ENCODE peak calls at places on chromosome 18, in ten cellular contexts. F is endothelial cell of umbilical vein; T is left ventricle myocardium inferior; J is fibroblast of lung; P is CD4-positive, alpha-beta T cell; E is esophagus muscularis mucosa; V is heart right ventricle; W is neural progenitor cell; N is stomach; K is transverse colon. G is an unnamed sample. For H3K9me3, the result is how much of the 10 kb centered on the place peaks cover.

GRCh38 chr18:57523171-57523956 is 63.1 kb downstream of the FECH start:
- DNase-seq in J (no peak), K (no peak), V (no peak), F (no peak), T (no peak), N (no peak), W (no peak), P (no peak), E (no peak), G (no peak)

GRCh38 chr18:12245793-12246135 is 8.4 kb upstream of the CIDEA start:
- DNase-seq in J (no peak), V (no peak), T (no peak), E (no peak), K (no peak), F (no peak), P (no peak), W (no peak), N (no peak), G (no peak)

GRCh38 chr18:49907346-49907929 is 94.1 kb upstream of the ACAA2 start:
- DNase-seq in J (peak), P (no peak), N (no peak), E (no peak), V (no peak), F (no peak), K (no peak), T (no peak), W (no peak), G (no peak)

GRCh38 chr18:59881728-59882685 is 17.8 kb upstream of the PMAIP1 start:
- DNase-seq in N (no peak), P (no peak), E (no peak), W (no peak), T (no peak), J (no peak), V (no peak), K (peak), F (peak), G (peak)

GRCh38 chr18:30730915-30731314 is 311.6 kb downstream of the DSC3 start:
- DNase-seq in T (no peak), K (no peak), E (no peak), P (no peak), N (no peak), V (no peak), F (no peak), W (peak), J (no peak), G (no peak)

GRCh38 chr18:58432050-58432727 is 196.7 kb downstream of the ALPK2 start:
- DNase-seq in J (no peak), E (no peak), T (no peak), F (no peak), N (no peak), K (no peak), P (no peak), V (no peak), W (no peak), G (no peak)

GRCh38 chr18:51639541-51639940 is 442.1 kb upstream of the MEX3C start:
- DNase-seq in F (no peak), J (no peak), T (no peak), V (no peak), N (no peak), W (no peak), K (no peak), P (no peak), E (no peak), G (no peak)

GRCh38 chr18:55387139-55387984 is 200.6 kb downstream of the TCF4 start:
- DNase-seq in V (peak), F (peak), W (no peak), P (no peak), T (no peak), J (no peak), K (no peak), E (no peak), N (no peak), G (no peak)

GRCh38 chr18:2089416-2089815 is 481.9 kb downstream of the METTL4 start:
- DNase-seq in J (no peak), F (no peak), N (no peak), V (no peak), W (no peak), K (no peak), P (no peak), T (no peak), E (no peak), G (no peak)

GRCh38 chr18:33440011-33440383 is 524 bp downstream of the CCDC178 start:
- DNase-seq in P (no peak), K (peak), F (peak), N (peak), V (peak), E (no peak), T (peak), W (peak), J (peak), G (no peak)

GRCh38 chr18:12703714-12704113 is 872 bp downstream of the PSMG2 start:
- DNase-seq in J (peak), K (no peak), T (no peak), E (peak), F (no peak), N (no peak), V (no peak), P (no peak), W (peak), G (no peak)

GRCh38 chr18:33113421-33113820 is 327.1 kb downstream of the CCDC178 start:
- DNase-seq in P (no peak), N (no peak), F (no peak), W (no peak), E (no peak), J (no peak), V (no peak), K (no peak), T (no peak), G (no peak)

GRCh38 chr18:55552498-55553189 is 35.3 kb downstream of the TCF4 start:
- DNase-seq in V (no peak), T (no peak), P (no peak), E (no peak), F (no peak), W (no peak), J (peak), N (no peak), K (no peak), G (no peak)

GRCh38 chr18:51234117-51235010 is 36.9 kb upstream of the MEX3C start:
- DNase-seq in V (no peak), N (no peak), T (no peak), W (no peak), P (no peak), K (no peak), E (no peak), F (no peak), J (no peak), G (no peak)

GRCh38 chr18:34493099-34493544 is 217.0 kb upstream of the DTNA start:
- DNase-seq in N (peak), P (no peak), E (no peak), V (peak), F (peak), J (peak), W (peak), T (peak), K (peak), G (peak)

GRCh38 chr18:75016025-75016717 is 192.8 kb downstream of the PTGR3 start:
- DNase-seq in E (no peak), N (no peak), K (no peak), P (no peak), J (no peak), T (no peak), W (no peak), F (no peak), V (no peak), G (no peak)

GRCh38 chr18:53567935-53568574 is 656.4 kb downstream of the MBD2 start:
- DNase-seq in J (peak), T (no peak), F (peak), V (no peak), N (no peak), P (no peak), W (peak), E (no peak), K (no peak), G (no peak)

DNA sequence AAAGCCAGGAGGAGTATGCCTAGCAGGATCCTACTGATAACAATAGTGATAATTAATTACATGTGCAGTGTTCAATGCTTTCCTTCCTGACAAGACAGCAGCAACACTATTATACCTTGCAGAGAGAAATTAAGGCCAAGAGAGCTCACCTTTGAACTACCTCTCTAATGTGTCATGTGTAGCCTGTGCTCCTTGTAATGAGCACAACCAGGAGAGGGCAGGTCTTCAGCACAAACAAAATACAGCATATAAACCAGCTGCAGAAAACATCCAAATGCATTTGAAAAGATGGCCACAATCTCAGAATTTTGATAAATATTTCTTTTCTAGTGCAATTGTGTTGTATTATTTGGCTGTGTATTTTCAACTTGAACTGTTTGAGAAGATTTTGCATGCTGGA is 1425.7 kb downstream of the DSC3 start:
- DNase-seq in F (no peak), P (no peak), T (no peak), E (no peak), N (no peak), W (no peak), J (no peak), V (no peak), K (no peak), G (no peak)
- TF ChIP-seq CTCF in F (no peak), P (no peak), T (peak), E (no peak), N (no peak), W (no peak), J (no peak), V (peak), K (no peak), G (no peak)

GRCh38 chr18:26304511-26304910 is 78.3 kb downstream of the TAF4B start:
- DNase-seq in V (no peak), N (no peak), P (no peak), E (no peak), J (no peak), K (no peak), W (no peak), F (no peak), T (no peak), G (no peak)
- H3K9me3 ChIP-seq in V (under half), N (under half), P (under half), E (under half), J (under half), K (under half), W (under half), F (under half), T (under half), G (under half)

GRCh38 chr18:36578871-36579270 is 249.9 kb downstream of the TPGS2 start:
- DNase-seq in V (no peak), F (no peak), N (no peak), P (no peak), K (no peak), E (peak), W (no peak), J (peak), T (no peak), G (no peak)
- TF ChIP-seq CTCF in V (no peak), F (no peak), N (no peak), P (no peak), K (no peak), E (no peak), W (no peak), J (no peak), T (no peak), G (no peak)

DNA sequence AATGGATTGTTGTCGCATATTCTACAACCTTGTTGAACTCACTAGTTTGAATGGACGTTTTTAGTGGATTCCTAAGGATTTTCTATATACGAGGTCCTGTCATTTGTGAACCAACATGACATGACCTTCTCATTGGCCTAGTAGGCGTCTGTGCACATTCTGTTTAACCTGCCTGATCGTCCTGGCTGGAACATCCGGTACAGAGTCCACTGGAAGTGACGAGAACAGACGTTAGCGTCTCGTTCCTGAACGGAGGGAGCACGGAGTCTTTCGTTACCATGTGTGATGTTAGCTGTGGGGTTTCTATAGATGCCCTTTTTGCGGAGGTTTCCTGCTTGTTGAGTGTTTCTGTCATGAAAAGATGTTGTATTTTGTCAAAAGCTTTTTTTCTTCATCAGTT is 61.9 kb downstream of the SLC66A2 start:
- DNase-seq in V (no peak), W (no peak), T (no peak), N (no peak), P (no peak), F (no peak), K (no peak), E (no peak), J (no peak), G (no peak)
- H3K9me3 ChIP-seq in V (under half), W (under half), T (half or more), N (under half), P (half or more), F (under half), K (under half), E (under half), J (under half), G (under half)

GRCh38 chr18:213977-214376 is 53.9 kb downstream of the THOC1 start:
- DNase-seq in P (no peak), W (no peak), J (no peak), E (no peak), T (no peak), V (no peak), N (no peak), F (no peak), K (no peak), G (no peak)

GRCh38 chr18:213505-213904 is 54.3 kb downstream of the THOC1 start:
- DNase-seq in N (no peak), E (no peak), P (no peak), W (no peak), J (no peak), F (no peak), K (no peak), T (no peak), V (no peak), G (no peak)

GRCh38 chr18:210780-211179 is 52.4 kb downstream of the USP14 start:
- DNase-seq in K (no peak), W (no peak), P (no peak), F (no peak), V (no peak), T (no peak), E (no peak), J (no peak), N (no peak), G (no peak)

GRCh38 chr18:211582-211981 is 53.2 kb downstream of the USP14 start:
- DNase-seq in E (no peak), F (peak), K (no peak), W (no peak), P (no peak), V (no peak), N (no peak), T (no peak), J (no peak), G (no peak)

GRCh38 chr18:212780-213179 is 54.4 kb downstream of the USP14 start:
- DNase-seq in T (no peak), N (no peak), W (no peak), K (no peak), F (no peak), P (no peak), V (no peak), J (peak), E (no peak), G (no peak)
- TF ChIP-seq CTCF in T (no peak), N (no peak), W (peak), K (no peak), F (no peak), P (no peak), V (no peak), J (no peak), E (no peak), G (no peak)

DNA sequence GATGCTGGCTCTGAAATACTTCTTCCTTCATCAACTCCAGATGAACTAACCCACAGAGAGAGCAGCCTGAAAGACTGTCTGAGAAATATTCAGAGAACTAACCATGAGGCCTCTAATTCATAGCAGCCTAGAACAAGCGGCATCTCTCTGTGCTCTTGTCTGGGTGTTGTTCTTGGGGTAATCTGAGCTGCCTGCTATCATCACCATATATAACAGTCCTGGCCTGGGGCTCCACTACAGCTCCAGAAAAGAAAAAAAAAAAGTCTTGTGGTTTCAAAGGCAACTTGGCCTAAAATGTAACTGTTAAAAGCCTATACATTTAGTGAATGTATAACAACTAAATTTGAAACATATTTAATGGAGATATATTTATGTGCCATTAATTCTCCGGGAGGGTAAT is 294.1 kb downstream of the HRH4 start:
- DNase-seq in J (no peak), E (no peak), V (no peak), N (no peak), K (no peak), F (no peak), P (no peak), T (no peak), W (no peak), G (no peak)
- H3K9me3 ChIP-seq in J (under half), E (under half), V (under half), N (under half), K (under half), F (under half), P (under half), T (under half), W (under half), G (under half)